ENCODE peak calls at places on chromosome 2, in seven cellular contexts. X is neural progenitor cell, N is sigmoid colon, Z is pancreas, I is endodermal cell, R is IMR-90, V is ovary. C is an unnamed sample. For H3K4me1, the result is how much of the 10 kb centered on the place peaks cover.

GRCh38 chr2:177772529-177772928 is 300.0 kb downstream of the PDE11A start:
- DNase-seq in X (peak), N (no peak), Z (no peak), I (no peak), R (peak), V (no peak), C (peak)

GRCh38 chr2:157497603-157498314 is 53.9 kb upstream of the CYTIP start:
- DNase-seq in X (peak), N (no peak), Z (no peak), I (peak), R (peak), V (no peak), C (no peak)

GRCh38 chr2:155062250-155062985 is 363.9 kb downstream of the KCNJ3 start:
- DNase-seq in X (no peak), N (no peak), Z (no peak), I (no peak), R (no peak), V (no peak), C (no peak)

GRCh38 chr2:33395660-33396249 is 80.7 kb upstream of the RASGRP3 start:
- DNase-seq in X (peak), N (no peak), Z (peak), I (peak), R (peak), V (peak), C (no peak)

GRCh38 chr2:159432610-159433009 is 146.1 kb upstream of the WDSUB1 start:
- DNase-seq in X (no peak), N (no peak), Z (no peak), I (no peak), R (no peak), V (no peak), C (no peak)

GRCh38 chr2:127630409-127631183 is 15.4 kb upstream of the GPR17 start:
- DNase-seq in X (no peak), N (peak), Z (no peak), I (no peak), R (no peak), V (no peak), C (no peak)

GRCh38 chr2:235594041-235594440 is 100.2 kb downstream of the AGAP1 start:
- DNase-seq in X (peak), N (no peak), Z (no peak), I (no peak), R (peak), V (no peak), C (peak)

GRCh38 chr2:28231110-28231621 is 161.5 kb upstream of the FOSL2 start:
- DNase-seq in X (no peak), N (no peak), Z (no peak), I (no peak), R (peak), V (no peak), C (no peak)

GRCh38 chr2:86704482-86704971 is 15.6 kb upstream of the RMND5A start:
- DNase-seq in X (no peak), N (no peak), Z (peak), I (peak), R (peak), V (peak), C (peak)

GRCh38 chr2:55431982-55432627 is 12.4 kb upstream of the CCDC88A start:
- DNase-seq in X (peak), N (no peak), Z (no peak), I (no peak), R (peak), V (no peak), C (peak)

GRCh38 chr2:40284797-40285196 is 167.1 kb downstream of the SLC8A1 start:
- DNase-seq in X (no peak), N (no peak), Z (no peak), I (no peak), R (peak), V (no peak), C (no peak)

GRCh38 chr2:62760555-62760954 is 55.0 kb downstream of the EHBP1 start:
- DNase-seq in X (no peak), N (no peak), Z (no peak), I (no peak), R (peak), V (no peak), C (no peak)

GRCh38 chr2:25586726-25587144 is 86.6 kb downstream of the DTNB start:
- DNase-seq in X (peak), N (no peak), Z (no peak), I (no peak), R (peak), V (no peak), C (no peak)

GRCh38 chr2:74297391-74297790 is 45.8 kb downstream of the SLC4A5 start:
- DNase-seq in X (no peak), N (no peak), Z (no peak), I (no peak), R (no peak), V (no peak), C (no peak)

GRCh38 chr2:12711339-12711738 is 5.4 kb upstream of the TRIB2 start:
- DNase-seq in X (no peak), N (no peak), Z (no peak), I (no peak), R (no peak), V (no peak), C (no peak)

GRCh38 chr2:61853086-61853847 is 593 bp downstream of the FAM161A start:
- DNase-seq in X (peak), N (peak), Z (peak), I (no peak), R (no peak), V (peak), C (peak)

GRCh38 chr2:176092270-176093144 is at the start of gene HOXD13:
- DNase-seq in X (peak), N (peak), Z (no peak), I (peak), R (no peak), V (no peak), C (no peak)

GRCh38 chr2:6723865-6724571 is 141.7 kb downstream of the CMPK2 start:
- DNase-seq in X (no peak), N (no peak), Z (no peak), I (no peak), R (no peak), V (no peak), C (no peak)

GRCh38 chr2:95062716-95063400 is 37.4 kb downstream of the MAL start:
- DNase-seq in X (no peak), N (peak), Z (no peak), I (peak), R (no peak), V (no peak), C (peak)

GRCh38 chr2:3354986-3355385 is 22.6 kb downstream of the EIPR1 start:
- DNase-seq in X (no peak), N (no peak), Z (no peak), I (no peak), R (no peak), V (no peak), C (no peak)

GRCh38 chr2:23073681-23074080 is 311.3 kb upstream of the KLHL29 start:
- DNase-seq in X (no peak), N (no peak), Z (no peak), I (no peak), R (no peak), V (no peak), C (no peak)

GRCh38 chr2:45010706-45011036 is 1.4 kb upstream of the SIX2 start:
- DNase-seq in X (peak), N (no peak), Z (no peak), I (no peak), R (no peak), V (no peak), C (no peak)

GRCh38 chr2:27958711-27959378 is 68.3 kb downstream of the BABAM2 start:
- DNase-seq in X (peak), N (no peak), Z (no peak), I (no peak), R (peak), V (no peak), C (no peak)

GRCh38 chr2:234975611-234976010 is 23.8 kb downstream of the SH3BP4 start:
- DNase-seq in X (no peak), N (no peak), Z (no peak), I (no peak), R (no peak), V (no peak), C (no peak)

GRCh38 chr2:100731535-100731981 is 88.4 kb upstream of the NPAS2 start:
- DNase-seq in X (no peak), N (no peak), Z (no peak), I (no peak), R (peak), V (no peak), C (peak)

GRCh38 chr2:168775837-168776236 is 26.6 kb upstream of the NOSTRIN start:
- DNase-seq in X (no peak), N (no peak), Z (no peak), I (no peak), R (no peak), V (no peak), C (no peak)

GRCh38 chr2:58553937-58554336 is 312.8 kb upstream of the FANCL start:
- DNase-seq in X (peak), N (no peak), Z (no peak), I (peak), R (no peak), V (no peak), C (no peak)

GRCh38 chr2:111165084-111165483 is 44.4 kb downstream of the BCL2L11 start:
- DNase-seq in X (no peak), N (no peak), Z (no peak), I (no peak), R (no peak), V (no peak), C (no peak)

GRCh38 chr2:70420005-70420580 is 118.2 kb upstream of the FAM136A start:
- DNase-seq in X (peak), N (no peak), Z (no peak), I (no peak), R (no peak), V (no peak), C (no peak)

GRCh38 chr2:206164261-206164862 is 4.7 kb downstream of the EEF1B2 start:
- DNase-seq in X (peak), N (no peak), Z (peak), I (peak), R (peak), V (peak), C (no peak)

DNA sequence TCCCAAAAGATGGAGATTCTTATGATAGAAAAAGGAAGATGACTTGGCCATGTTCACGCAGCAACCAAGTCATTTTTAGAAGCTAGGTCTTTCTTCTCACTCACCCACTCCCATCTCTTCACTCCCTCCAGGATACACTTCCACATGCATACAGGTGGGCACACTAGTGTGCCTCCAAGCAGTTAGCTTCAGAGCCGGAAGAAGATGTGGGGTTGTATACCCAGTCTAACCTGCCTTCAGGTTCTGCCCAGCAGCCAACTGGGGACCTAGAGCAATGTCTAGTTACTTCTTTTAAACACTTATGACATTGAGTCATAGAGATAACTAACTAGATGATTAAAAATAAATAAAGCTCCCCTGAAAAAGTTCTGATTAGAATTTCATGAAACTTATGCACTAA is 21.8 kb upstream of the TANK start:
- DNase-seq in X (no peak), N (no peak), Z (no peak), I (no peak), R (no peak), V (no peak), C (no peak)
- H3K4me1 ChIP-seq in X (under half), N (under half), Z (under half), I (under half), R (under half), V (under half), C (under half)

GRCh38 chr2:15797231-15797945 is 143.0 kb upstream of the MYCN start:
- DNase-seq in X (peak), N (no peak), Z (no peak), I (peak), R (no peak), V (no peak), C (no peak)
- TF ChIP-seq CTCF in X (peak), N (no peak), Z (no peak), I (peak), R (no peak), V (no peak), C (peak)

GRCh38 chr2:37669500-37669899 is 1.9 kb downstream of the CDC42EP3 start:
- DNase-seq in X (no peak), N (no peak), Z (no peak), I (no peak), R (no peak), V (no peak), C (no peak)

GRCh38 chr2:37671013-37671815 is at the start of gene CDC42EP3:
- DNase-seq in X (peak), N (peak), Z (peak), I (peak), R (no peak), V (peak), C (peak)

GRCh38 chr2:37671816-37672103 is 318 bp upstream of the CDC42EP3 start:
- DNase-seq in X (no peak), N (peak), Z (no peak), I (no peak), R (no peak), V (no peak), C (no peak)

GRCh38 chr2:37672104-37672869 is 845 bp upstream of the CDC42EP3 start:
- DNase-seq in X (peak), N (peak), Z (peak), I (peak), R (peak), V (peak), C (peak)

DNA sequence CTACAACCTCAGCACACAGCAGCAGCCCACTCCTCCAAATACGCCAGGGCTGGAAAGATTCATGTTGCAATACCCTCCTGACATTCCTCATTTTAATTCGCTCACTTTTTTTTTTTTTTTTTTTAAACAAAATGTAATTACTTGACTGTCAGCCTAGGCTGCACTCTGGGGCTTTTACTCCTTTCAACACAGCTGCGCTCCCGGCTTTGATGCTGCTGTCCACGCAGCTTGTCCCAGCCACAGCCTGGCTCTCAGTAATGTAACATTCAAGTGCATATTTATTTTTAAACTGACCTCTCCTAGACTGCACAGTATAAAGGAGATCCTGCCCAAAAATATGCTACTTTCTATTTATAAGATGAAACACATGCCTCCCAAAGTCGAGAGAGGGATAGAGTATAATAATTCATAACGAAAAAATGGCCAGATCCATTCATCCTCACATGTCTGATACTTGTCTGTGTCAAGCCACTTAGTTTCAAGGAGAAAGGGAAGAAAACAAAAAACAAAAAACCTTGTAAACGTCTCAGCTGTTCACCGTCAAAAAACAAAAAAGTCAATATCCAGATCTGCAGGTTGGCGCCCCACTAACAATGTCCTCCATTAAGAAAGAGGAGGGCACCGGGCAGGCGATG is 947 bp downstream of the CDC42EP3 start:
- DNase-seq in X (peak), N (peak), Z (no peak), I (no peak), R (no peak), V (no peak), C (no peak)
- H3K27ac ChIP-seq in X (no peak), N (peak), Z (no peak), I (peak), R (peak), V (no peak), C (peak)

GRCh38 chr2:41727711-41728110 is 320.1 kb upstream of the PKDCC start:
- DNase-seq in X (no peak), N (no peak), Z (no peak), I (no peak), R (no peak), V (no peak), C (no peak)

GRCh38 chr2:41723531-41723930 is 324.3 kb upstream of the PKDCC start:
- DNase-seq in X (no peak), N (no peak), Z (no peak), I (no peak), R (no peak), V (no peak), C (no peak)

GRCh38 chr2:41727152-41727551 is 320.7 kb upstream of the PKDCC start:
- DNase-seq in X (no peak), N (no peak), Z (no peak), I (no peak), R (no peak), V (no peak), C (no peak)

GRCh38 chr2:41726364-41726763 is 321.5 kb upstream of the PKDCC start:
- DNase-seq in X (no peak), N (no peak), Z (no peak), I (no peak), R (no peak), V (no peak), C (no peak)

DNA sequence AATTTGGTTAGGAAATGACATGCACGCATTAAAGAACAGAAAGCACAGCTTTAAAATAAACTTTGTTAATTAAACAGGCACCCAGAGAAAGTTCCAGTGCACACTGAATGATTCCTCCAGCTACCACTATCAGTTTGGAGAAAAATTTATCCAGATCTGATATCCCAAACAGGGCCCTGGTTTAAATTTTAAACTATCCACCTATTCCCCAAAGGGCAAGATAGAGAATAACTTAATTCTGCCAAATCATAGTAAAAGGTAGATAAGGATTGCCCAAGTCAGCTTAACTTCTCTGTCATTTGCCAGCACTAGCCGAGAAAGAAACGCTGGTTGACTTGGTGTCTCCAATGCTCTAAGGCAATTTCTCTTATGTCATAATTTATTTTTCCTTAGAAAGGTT is 321.9 kb upstream of the PKDCC start:
- DNase-seq in X (no peak), N (no peak), Z (no peak), I (no peak), R (no peak), V (no peak), C (no peak)
- H3K4me1 ChIP-seq in X (under half), N (under half), Z (under half), I (half or more), R (under half), V (under half), C (under half)

C was measured in foreskin keratinocyte.